ENCODE peak calls at places on chromosomes 4 and X, in nine cellular contexts. S, X, A, P, M, Q, G, R and E are unnamed samples.

GRCh38 chr4:1333256-1333655 is 13.8 kb upstream of the UVSSA start:
- DNase-seq in S (no peak), X (no peak), A (no peak), P (no peak), M (no peak), Q (no peak), G (no peak), R (no peak), E (no peak)

GRCh38 chr4:69731261-69731660 is 29.2 kb downstream of the SULT1B1 start:
- DNase-seq in S (no peak), X (no peak), A (no peak), P (no peak), M (no peak), Q (no peak), G (peak), R (no peak), E (no peak)

GRCh38 chrX:44152867-44153266 is 179.7 kb upstream of the NDP start:
- DNase-seq in S (no peak), X (peak), A (no peak), P (no peak), M (no peak), Q (no peak), G (no peak), R (no peak), E (no peak)

GRCh38 chrX:104122829-104123228 is 10.5 kb downstream of the ZCCHC18 start:
- DNase-seq in S (no peak), X (no peak), A (no peak), P (no peak), M (peak), Q (no peak), G (no peak), R (peak), E (peak)

GRCh38 chr4:34633216-34633615 is 1611.1 kb downstream of the ARAP2 start:
- DNase-seq in S (no peak), X (no peak), A (no peak), P (no peak), M (no peak), Q (no peak), G (no peak), R (no peak), E (no peak)

GRCh38 chr4:14681330-14681729 is 321.0 kb upstream of the CPEB2 start:
- DNase-seq in S (no peak), X (no peak), A (no peak), P (no peak), M (no peak), Q (no peak), G (no peak), R (no peak), E (no peak)

GRCh38 chr4:13524504-13525243 is 19.6 kb downstream of the NKX3-2 start:
- DNase-seq in S (no peak), X (no peak), A (no peak), P (no peak), M (no peak), Q (no peak), G (no peak), R (no peak), E (no peak)

GRCh38 chrX:9948406-9948805 is 18.8 kb upstream of the CLDN34 start:
- DNase-seq in S (no peak), X (no peak), A (no peak), P (no peak), M (no peak), Q (no peak), G (no peak), R (no peak), E (no peak)

GRCh38 chr4:146132445-146132844 is 43.1 kb upstream of the LSM6 start:
- DNase-seq in S (no peak), X (no peak), A (no peak), P (no peak), M (no peak), Q (no peak), G (no peak), R (peak), E (no peak)

GRCh38 chr4:150769235-150769634 is 187.3 kb downstream of the MAB21L2 start:
- DNase-seq in S (no peak), X (peak), A (no peak), P (no peak), M (no peak), Q (no peak), G (peak), R (peak), E (no peak)

GRCh38 chr4:6405417-6405747 is 67.0 kb downstream of the PPP2R2C start:
- DNase-seq in S (no peak), X (no peak), A (no peak), P (no peak), M (no peak), Q (no peak), G (no peak), R (no peak), E (no peak)

GRCh38 chr4:5812506-5813229 is 80.2 kb downstream of the CRMP1 start:
- DNase-seq in S (peak), X (peak), A (peak), P (no peak), M (peak), Q (no peak), G (peak), R (peak), E (peak)

GRCh38 chrX:45986971-45987370 is 558.2 kb downstream of the ZNF674 start:
- DNase-seq in S (no peak), X (no peak), A (no peak), P (no peak), M (no peak), Q (no peak), G (peak), R (no peak), E (no peak)

GRCh38 chr4:154465085-154465484 is 26.5 kb downstream of the DCHS2 start:
- DNase-seq in S (no peak), X (no peak), A (no peak), P (no peak), M (no peak), Q (no peak), G (no peak), R (no peak), E (no peak)

GRCh38 chr4:159210975-159211374 is 108.1 kb downstream of the RAPGEF2 start:
- DNase-seq in S (no peak), X (no peak), A (no peak), P (no peak), M (no peak), Q (no peak), G (no peak), R (no peak), E (no peak)

GRCh38 chrX:112849010-112849409 is 8.4 kb upstream of the AMOT start:
- DNase-seq in S (no peak), X (no peak), A (no peak), P (no peak), M (no peak), Q (no peak), G (no peak), R (no peak), E (no peak)

GRCh38 chr4:113872426-113873260 is 106.8 kb downstream of the ARSJ start:
- DNase-seq in S (no peak), X (no peak), A (no peak), P (no peak), M (no peak), Q (no peak), G (no peak), R (no peak), E (no peak)

GRCh38 chrX:41559662-41560061 is 112.5 kb downstream of the NYX start:
- DNase-seq in S (peak), X (peak), A (no peak), P (no peak), M (peak), Q (peak), G (peak), R (no peak), E (no peak)

GRCh38 chrX:77160301-77160700 is 286.9 kb upstream of the FGF16 start:
- DNase-seq in S (peak), X (no peak), A (no peak), P (no peak), M (no peak), Q (no peak), G (no peak), R (peak), E (no peak)

GRCh38 chrX:86237482-86237881 is 89.2 kb downstream of the DACH2 start:
- DNase-seq in S (no peak), X (no peak), A (no peak), P (no peak), M (no peak), Q (no peak), G (no peak), R (no peak), E (no peak)

GRCh38 chrX:30141966-30142365 is 73.4 kb upstream of the MAGEB2 start:
- DNase-seq in S (peak), X (no peak), A (no peak), P (no peak), M (no peak), Q (no peak), G (peak), R (peak), E (peak)

GRCh38 chr4:132707955-132708354 is 441.1 kb upstream of the PCDH10 start:
- DNase-seq in S (no peak), X (no peak), A (no peak), P (no peak), M (no peak), Q (no peak), G (no peak), R (no peak), E (no peak)

GRCh38 chr4:132710971-132711370 is 438.1 kb upstream of the PCDH10 start:
- DNase-seq in S (no peak), X (no peak), A (no peak), P (no peak), M (no peak), Q (no peak), G (no peak), R (no peak), E (no peak)

DNA sequence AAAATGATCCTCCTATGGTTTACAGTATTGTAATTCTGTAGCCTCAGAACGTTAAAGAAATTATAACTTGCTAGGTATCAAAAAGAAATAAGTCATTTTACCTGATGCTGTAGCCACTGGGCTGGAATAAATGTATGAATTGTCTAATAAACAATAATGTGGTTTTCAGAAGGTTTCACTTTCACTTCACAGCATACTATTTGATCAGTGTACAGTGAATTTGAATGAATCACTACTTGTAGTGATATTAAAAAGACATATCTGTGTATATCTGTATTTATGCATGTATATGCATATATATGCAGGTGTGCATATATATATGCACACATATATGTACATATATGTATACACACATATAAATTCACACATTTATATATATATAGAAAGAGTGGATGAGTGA is 440.1 kb upstream of the PCDH10 start:
- DNase-seq in S (no peak), X (no peak), A (no peak), P (no peak), M (no peak), Q (no peak), G (no peak), R (no peak), E (no peak)
- H3K4me3 ChIP-seq in S (no peak), X (no peak), A (no peak), P (no peak), M (no peak), Q (no peak), G (no peak), R (no peak), E (no peak)

GRCh38 chrX:7925867-7926472 is 1.2 kb downstream of the PNPLA4 start:
- DNase-seq in S (peak), X (peak), A (peak), P (peak), M (peak), Q (peak), G (peak), R (peak), E (peak)
- H3K4me3 ChIP-seq in S (no peak), X (no peak), A (no peak), P (no peak), M (no peak), Q (no peak), G (no peak), R (peak), E (no peak)

GRCh38 chrX:6226646-6227444 is 1.8 kb downstream of the NLGN4X start:
- DNase-seq in S (no peak), X (no peak), A (no peak), P (no peak), M (no peak), Q (peak), G (no peak), R (no peak), E (no peak)
- H3K4me3 ChIP-seq in S (no peak), X (no peak), A (peak), P (peak), M (no peak), Q (peak), G (peak), R (no peak), E (peak)

GRCh38 chr4:8892556-8893226 is 21.1 kb upstream of the HMX1 start:
- DNase-seq in S (no peak), X (no peak), A (no peak), P (no peak), M (no peak), Q (no peak), G (no peak), R (no peak), E (no peak)
- H3K4me3 ChIP-seq in S (no peak), X (no peak), A (peak), P (no peak), M (no peak), Q (no peak), G (no peak), R (no peak), E (no peak)

GRCh38 chrX:39616098-39616729 is 481.5 kb downstream of the BCOR start:
- DNase-seq in S (no peak), X (no peak), A (no peak), P (no peak), M (no peak), Q (no peak), G (no peak), R (peak), E (no peak)

GRCh38 chrX:39611468-39611867 is 486.3 kb downstream of the BCOR start:
- DNase-seq in S (no peak), X (no peak), A (no peak), P (no peak), M (no peak), Q (no peak), G (no peak), R (no peak), E (no peak)

GRCh38 chrX:39613508-39613921 is 484.2 kb downstream of the BCOR start:
- DNase-seq in S (peak), X (no peak), A (peak), P (no peak), M (no peak), Q (peak), G (no peak), R (peak), E (no peak)

GRCh38 chrX:39614680-39614998 is 483.1 kb downstream of the BCOR start:
- DNase-seq in S (no peak), X (no peak), A (no peak), P (no peak), M (no peak), Q (no peak), G (no peak), R (no peak), E (no peak)

GRCh38 chrX:39613997-39614679 is 483.6 kb downstream of the BCOR start:
- DNase-seq in S (no peak), X (no peak), A (no peak), P (peak), M (no peak), Q (no peak), G (no peak), R (peak), E (no peak)
- H3K4me3 ChIP-seq in S (peak), X (no peak), A (no peak), P (no peak), M (peak), Q (peak), G (no peak), R (peak), E (peak)

GRCh38 chr4:2787230-2788100 is 5.4 kb upstream of the SH3BP2 start:
- DNase-seq in S (no peak), X (no peak), A (no peak), P (no peak), M (peak), Q (no peak), G (no peak), R (peak), E (no peak)
- H3K4me3 ChIP-seq in S (no peak), X (no peak), A (no peak), P (no peak), M (no peak), Q (no peak), G (no peak), R (peak), E (no peak)